ENCODE peak calls at places on chromosomes 11 and 22, in five cellular contexts. One of them, this sample, is unnamed.

GRCh38 chr22:44646668-44647067 is 55.3 kb upstream of the PRR5 start:
- DNase-seq in fibroblast of pulmonary artery: no peak
- DNase-seq in Peyer's patch: no peak
- DNase-seq in GM12864: no peak
- DNase-seq in endothelial cell: no peak
- DNase-seq in this sample: no peak

GRCh38 chr11:95067042-95067827 is 516 bp downstream of the SRSF8 start:
- DNase-seq in fibroblast of pulmonary artery: peak
- DNase-seq in endothelial cell: peak
- DNase-seq in Peyer's patch: peak
- DNase-seq in GM12864: no peak
- DNase-seq in this sample: peak

GRCh38 chr22:47115921-47116320 is 353.5 kb downstream of the TBC1D22A start:
- DNase-seq in Peyer's patch: no peak
- DNase-seq in GM12864: no peak
- DNase-seq in endothelial cell: no peak
- DNase-seq in fibroblast of pulmonary artery: no peak
- DNase-seq in this sample: peak

GRCh38 chr11:69352715-69353325 is 58.9 kb downstream of the MYEOV start:
- DNase-seq in endothelial cell: no peak
- DNase-seq in Peyer's patch: no peak
- DNase-seq in GM12864: no peak
- DNase-seq in fibroblast of pulmonary artery: peak
- DNase-seq in this sample: no peak

GRCh38 chr11:77211594-77212251 is 83.7 kb downstream of the MYO7A start:
- DNase-seq in GM12864: no peak
- DNase-seq in Peyer's patch: no peak
- DNase-seq in endothelial cell: no peak
- DNase-seq in fibroblast of pulmonary artery: no peak
- DNase-seq in this sample: no peak

GRCh38 chr22:39226353-39226752 is 18.4 kb downstream of the PDGFB start:
- DNase-seq in endothelial cell: no peak
- DNase-seq in Peyer's patch: no peak
- DNase-seq in GM12864: no peak
- DNase-seq in fibroblast of pulmonary artery: no peak
- DNase-seq in this sample: no peak

GRCh38 chr11:84607975-84608787 is 1019.0 kb downstream of the DLG2 start:
- DNase-seq in endothelial cell: no peak
- DNase-seq in Peyer's patch: no peak
- DNase-seq in GM12864: no peak
- DNase-seq in fibroblast of pulmonary artery: no peak
- DNase-seq in this sample: no peak

GRCh38 chr22:46007003-46007847 is 30.3 kb upstream of the WNT7B start:
- DNase-seq in fibroblast of pulmonary artery: peak
- DNase-seq in Peyer's patch: peak
- DNase-seq in endothelial cell: no peak
- DNase-seq in GM12864: no peak
- DNase-seq in this sample: no peak

GRCh38 chr11:3944198-3944597 is 88.7 kb downstream of the STIM1 start:
- DNase-seq in GM12864: no peak
- DNase-seq in endothelial cell: no peak
- DNase-seq in fibroblast of pulmonary artery: no peak
- DNase-seq in Peyer's patch: no peak
- DNase-seq in this sample: no peak

GRCh38 chr11:10294289-10294953 is 402 bp upstream of the SBF2 start:
- DNase-seq in GM12864: no peak
- DNase-seq in endothelial cell: peak
- DNase-seq in Peyer's patch: peak
- DNase-seq in fibroblast of pulmonary artery: peak
- DNase-seq in this sample: peak

GRCh38 chr11:117819096-117820040 is 5.2 kb downstream of the FXYD2 start:
- DNase-seq in endothelial cell: peak
- DNase-seq in GM12864: no peak
- DNase-seq in Peyer's patch: peak
- DNase-seq in fibroblast of pulmonary artery: peak
- DNase-seq in this sample: peak

GRCh38 chr22:41418717-41419116 is 27.9 kb downstream of the TOB2 start:
- DNase-seq in endothelial cell: no peak
- DNase-seq in Peyer's patch: no peak
- DNase-seq in GM12864: no peak
- DNase-seq in fibroblast of pulmonary artery: no peak
- DNase-seq in this sample: no peak

GRCh38 chr11:13277719-13278619 is at the start of gene BMAL1:
- DNase-seq in GM12864: peak
- DNase-seq in fibroblast of pulmonary artery: peak
- DNase-seq in Peyer's patch: peak
- DNase-seq in endothelial cell: no peak
- DNase-seq in this sample: peak

DNA sequence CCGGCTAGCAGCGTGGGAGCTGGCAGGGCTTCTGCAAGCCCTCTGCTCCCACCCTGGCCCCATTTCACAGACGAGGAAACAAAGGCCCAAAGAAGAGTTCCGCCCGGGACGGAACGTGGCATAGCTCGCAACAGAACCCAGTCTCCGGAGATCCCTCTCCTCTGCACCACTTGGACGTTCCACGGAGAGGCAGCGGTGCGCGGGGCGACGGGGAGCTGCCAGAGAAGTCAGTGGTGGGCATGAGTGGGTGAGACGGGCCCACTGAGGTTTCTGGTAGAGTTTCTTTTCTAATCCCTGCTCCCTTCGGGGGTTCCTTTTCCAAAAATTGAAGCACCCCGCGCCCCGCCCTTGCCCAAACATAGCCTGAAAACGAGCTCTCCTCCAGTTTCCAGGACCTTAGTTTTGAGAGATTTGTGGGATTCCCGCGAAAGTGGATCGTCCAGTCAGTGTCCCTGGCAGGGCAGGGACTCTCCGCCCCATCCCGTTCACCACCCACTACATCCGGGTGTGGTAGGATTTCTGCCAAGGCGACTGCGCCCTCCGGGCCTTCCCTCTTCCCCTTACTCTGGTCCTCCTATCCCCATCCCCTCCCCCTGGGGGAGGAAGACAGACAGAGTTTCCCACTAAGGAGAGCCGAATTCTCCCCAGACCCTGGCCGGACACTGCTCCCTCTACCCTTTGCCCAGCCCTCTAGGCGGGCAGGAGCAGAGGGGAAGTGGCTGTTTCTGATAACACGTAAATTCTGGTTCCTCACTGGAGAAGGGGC is 764 bp upstream of the NECTIN1 start:
- DNase-seq in fibroblast of pulmonary artery: peak
- DNase-seq in endothelial cell: no peak
- DNase-seq in Peyer's patch: peak
- DNase-seq in GM12864: no peak
- DNase-seq in this sample: no peak
- TF ChIP-seq CTCF in fibroblast of pulmonary artery: no peak
- TF ChIP-seq CTCF in endothelial cell: peak
- TF ChIP-seq CTCF in Peyer's patch: no peak
- TF ChIP-seq CTCF in GM12864: no peak
- TF ChIP-seq CTCF in this sample: peak

GRCh38 chr22:24957043-24957442 is 4.5 kb downstream of the KIAA1671 start:
- DNase-seq in endothelial cell: no peak
- DNase-seq in Peyer's patch: no peak
- DNase-seq in fibroblast of pulmonary artery: no peak
- DNase-seq in GM12864: no peak
- DNase-seq in this sample: no peak
- TF ChIP-seq CTCF in endothelial cell: no peak
- TF ChIP-seq CTCF in Peyer's patch: no peak
- TF ChIP-seq CTCF in fibroblast of pulmonary artery: no peak
- TF ChIP-seq CTCF in GM12864: no peak
- TF ChIP-seq CTCF in this sample: no peak

GRCh38 chr22:37043214-37043827 is 8.2 kb upstream of the KCTD17 start:
- DNase-seq in Peyer's patch: no peak
- DNase-seq in endothelial cell: no peak
- DNase-seq in GM12864: no peak
- DNase-seq in fibroblast of pulmonary artery: no peak
- DNase-seq in this sample: no peak

GRCh38 chr22:37045958-37046357 is 5.6 kb upstream of the KCTD17 start:
- DNase-seq in Peyer's patch: no peak
- DNase-seq in endothelial cell: peak
- DNase-seq in fibroblast of pulmonary artery: peak
- DNase-seq in GM12864: no peak
- DNase-seq in this sample: no peak

GRCh38 chr22:37046589-37046988 is 5.0 kb upstream of the KCTD17 start:
- DNase-seq in GM12864: no peak
- DNase-seq in fibroblast of pulmonary artery: no peak
- DNase-seq in Peyer's patch: no peak
- DNase-seq in endothelial cell: no peak
- DNase-seq in this sample: no peak

GRCh38 chr22:37044634-37045625 is 6.6 kb upstream of the KCTD17 start:
- DNase-seq in endothelial cell: no peak
- DNase-seq in fibroblast of pulmonary artery: no peak
- DNase-seq in Peyer's patch: no peak
- DNase-seq in GM12864: no peak
- DNase-seq in this sample: no peak

DNA sequence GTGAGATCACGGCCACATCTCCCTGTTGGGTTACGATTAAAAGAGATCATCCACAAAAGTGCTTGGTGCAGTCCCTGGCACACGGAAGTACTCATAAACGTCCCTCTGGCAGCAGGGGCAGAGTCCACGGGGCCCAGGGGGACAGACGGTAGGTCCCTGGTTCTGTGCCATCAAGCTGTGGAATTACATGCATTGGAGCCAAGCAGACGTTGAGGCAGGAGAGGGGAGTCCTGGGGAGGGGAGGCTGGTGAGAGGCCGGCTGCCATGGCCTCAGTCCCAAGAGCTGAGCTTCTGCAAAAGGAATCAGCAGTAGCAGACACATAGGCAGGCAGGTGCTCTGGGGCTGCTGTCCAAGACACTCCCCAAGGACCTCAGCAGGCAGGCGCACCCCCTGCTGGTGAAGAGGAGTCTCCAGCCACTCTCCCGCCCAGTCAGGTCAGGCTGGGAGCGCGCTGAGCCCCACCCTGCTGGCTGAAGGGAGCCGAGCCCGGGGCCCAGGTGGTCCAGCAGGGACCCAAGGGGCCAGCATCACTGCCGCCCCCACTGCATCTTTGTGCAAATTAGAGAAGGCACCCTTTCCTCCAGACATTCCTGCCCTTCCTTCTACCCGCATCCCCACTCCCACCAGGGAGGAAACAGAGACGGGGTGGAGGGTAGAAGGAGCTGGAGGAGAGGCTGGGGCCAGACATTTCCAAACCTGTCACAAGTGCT is 7.6 kb upstream of the KCTD17 start:
- DNase-seq in endothelial cell: peak
- DNase-seq in Peyer's patch: peak
- DNase-seq in fibroblast of pulmonary artery: peak
- DNase-seq in GM12864: peak
- DNase-seq in this sample: peak
- TF ChIP-seq CTCF in endothelial cell: peak
- TF ChIP-seq CTCF in Peyer's patch: peak
- TF ChIP-seq CTCF in fibroblast of pulmonary artery: peak
- TF ChIP-seq CTCF in GM12864: peak
- TF ChIP-seq CTCF in this sample: peak

GRCh38 chr11:115496892-115497291 is 7.3 kb downstream of the CADM1 start:
- DNase-seq in fibroblast of pulmonary artery: no peak
- DNase-seq in GM12864: no peak
- DNase-seq in endothelial cell: no peak
- DNase-seq in Peyer's patch: no peak
- DNase-seq in this sample: no peak
- TF ChIP-seq CTCF in fibroblast of pulmonary artery: no peak
- TF ChIP-seq CTCF in GM12864: no peak
- TF ChIP-seq CTCF in endothelial cell: no peak
- TF ChIP-seq CTCF in Peyer's patch: no peak
- TF ChIP-seq CTCF in this sample: no peak

GRCh38 chr11:406796-407650 is 7.8 kb downstream of the SIGIRR start:
- DNase-seq in endothelial cell: peak
- DNase-seq in GM12864: peak
- DNase-seq in fibroblast of pulmonary artery: peak
- DNase-seq in Peyer's patch: peak
- DNase-seq in this sample: peak
- TF ChIP-seq CTCF in endothelial cell: no peak
- TF ChIP-seq CTCF in GM12864: peak
- TF ChIP-seq CTCF in fibroblast of pulmonary artery: no peak
- TF ChIP-seq CTCF in Peyer's patch: no peak
- TF ChIP-seq CTCF in this sample: no peak